ENCODE peak calls at places on chromosomes 7 and 10, in four cellular contexts. L, C, H and W are unnamed samples.
A peak's percentile ranks its signal among the peaks of the same experiment; 100 is the strongest.

GRCh38 chr10:86298501-86299001 is 68.0 kb downstream of the GRID1 start:
- DNase-seq in L (no peak), C (no peak), H (no peak), W (no peak)

GRCh38 chr10:77541247-77541646 is 96.4 kb downstream of the KCNMA1 start:
- DNase-seq in H (no peak), L (no peak), C (no peak), W (no peak)

GRCh38 chr7:120920588-120920987 is 30.0 kb upstream of the ING3 start:
- DNase-seq in L (no peak), H (no peak), C (no peak), W (no peak)

GRCh38 chr7:106731207-106731606 is 70.2 kb upstream of the CCDC71L start:
- DNase-seq in C (no peak), H (no peak), L (no peak), W (peak; percentile 75)

GRCh38 chr10:51894752-51895151 is 195.4 kb upstream of the CSTF2T start:
- DNase-seq in H (peak; percentile 3), L (no peak), C (no peak), W (no peak)

GRCh38 chr7:23742051-23742450 is 32.0 kb downstream of the STK31 start:
- DNase-seq in H (peak; percentile 12), C (no peak), L (no peak), W (no peak)

GRCh38 chr10:32237644-32238345 is 109.2 kb downstream of the EPC1 start:
- DNase-seq in C (no peak), H (peak; percentile 85), L (no peak), W (no peak)

GRCh38 chr10:133442191-133442966 is 11.4 kb upstream of the SCART1 start:
- DNase-seq in H (no peak), C (no peak), L (no peak), W (no peak)

GRCh38 chr7:158176561-158177173 is 411.0 kb downstream of the PTPRN2 start:
- DNase-seq in L (no peak), H (no peak), C (no peak), W (no peak)

GRCh38 chr10:103620357-103620749 is 126.8 kb downstream of the NEURL1 start:
- DNase-seq in L (no peak), H (no peak), C (no peak), W (no peak)

GRCh38 chr7:55018361-55019328 is at the start of gene EGFR:
- DNase-seq in L (peak; percentile 5), H (peak; percentile 80), C (peak; percentile 71), W (no peak)

GRCh38 chr10:131834152-131834810 is 66.5 kb upstream of the PPP2R2D start:
- DNase-seq in L (no peak), H (no peak), C (no peak), W (no peak)

GRCh38 chr7:116443101-116443523 is 56.4 kb upstream of the CAV2 start:
- DNase-seq in H (peak; percentile 90), C (peak; percentile 6), L (no peak), W (no peak)

GRCh38 chr10:14074062-14074884 is 256.5 kb downstream of the FRMD4A start:
- DNase-seq in C (peak; percentile 100), L (no peak), H (peak; percentile 97), W (no peak)

GRCh38 chr10:118308664-118309063 is 33.5 kb downstream of the FAM204A start:
- DNase-seq in H (no peak), C (no peak), L (no peak), W (no peak)

GRCh38 chr7:44508328-44508990 is 18.0 kb upstream of the NUDCD3 start:
- DNase-seq in H (no peak), L (no peak), C (no peak), W (peak; percentile 5)

GRCh38 chr7:5526190-5527037 is 102.8 kb upstream of the TNRC18 start:
- DNase-seq in H (peak; percentile 76), L (no peak), C (no peak), W (peak; percentile 29)

GRCh38 chr7:98459529-98459928 is 58.6 kb upstream of the BAIAP2L1 start:
- DNase-seq in L (no peak), H (no peak), C (no peak), W (no peak)

GRCh38 chr10:14758994-14759664 is 15.6 kb downstream of the FAM107B start:
- DNase-seq in C (no peak), L (no peak), H (no peak), W (peak; percentile 59)

GRCh38 chr10:74306227-74306982 is 155.4 kb downstream of the ADK start:
- DNase-seq in L (no peak), C (no peak), H (no peak), W (no peak)

GRCh38 chr10:63644398-63645142 is 123.4 kb downstream of the REEP3 start:
- DNase-seq in H (no peak), L (no peak), C (no peak), W (no peak)